ENCODE peak calls at places on chromosomes 11 and 22, in eight cellular contexts. One of them, this sample, is unnamed.

GRCh38 chr22:40462195-40462988 is 92.0 kb downstream of the SGSM3 start:
- DNase-seq in GM23338: no peak
- DNase-seq in HCT116: no peak
- DNase-seq in OCI-LY7: peak; percentile 53
- DNase-seq in hepatocyte: no peak
- DNase-seq in neural progenitor cell: no peak
- DNase-seq in MM.1S: no peak
- DNase-seq in PC-3: no peak
- DNase-seq in this sample: no peak

GRCh38 chr11:134513585-134514120 is 101.6 kb upstream of the B3GAT1 start:
- DNase-seq in MM.1S: no peak
- DNase-seq in neural progenitor cell: no peak
- DNase-seq in hepatocyte: no peak
- DNase-seq in GM23338: no peak
- DNase-seq in HCT116: no peak
- DNase-seq in OCI-LY7: no peak
- DNase-seq in PC-3: no peak
- DNase-seq in this sample: no peak

GRCh38 chr11:14812776-14813175 is 79.3 kb downstream of the CYP2R1 start:
- DNase-seq in GM23338: peak; percentile 53
- DNase-seq in neural progenitor cell: peak; percentile 43
- DNase-seq in HCT116: no peak
- DNase-seq in hepatocyte: no peak
- DNase-seq in PC-3: no peak
- DNase-seq in OCI-LY7: no peak
- DNase-seq in MM.1S: no peak
- DNase-seq in this sample: no peak

GRCh38 chr11:119716475-119717057 is 12.4 kb downstream of the NECTIN1 start:
- DNase-seq in HCT116: no peak
- DNase-seq in MM.1S: no peak
- DNase-seq in PC-3: no peak
- DNase-seq in hepatocyte: no peak
- DNase-seq in neural progenitor cell: no peak
- DNase-seq in OCI-LY7: no peak
- DNase-seq in GM23338: no peak
- DNase-seq in this sample: no peak

GRCh38 chr11:33543823-33544222 is 156.8 kb downstream of the C11orf91 start:
- DNase-seq in GM23338: no peak
- DNase-seq in HCT116: no peak
- DNase-seq in MM.1S: peak; percentile 3
- DNase-seq in PC-3: peak; percentile 25
- DNase-seq in neural progenitor cell: no peak
- DNase-seq in hepatocyte: no peak
- DNase-seq in OCI-LY7: no peak
- DNase-seq in this sample: peak; percentile 82

GRCh38 chr11:47104337-47104950 is 72.2 kb downstream of the ARFGAP2 start:
- DNase-seq in neural progenitor cell: peak; percentile 54
- DNase-seq in PC-3: no peak
- DNase-seq in MM.1S: no peak
- DNase-seq in hepatocyte: no peak
- DNase-seq in HCT116: no peak
- DNase-seq in GM23338: peak; percentile 75
- DNase-seq in OCI-LY7: peak; percentile 51
- DNase-seq in this sample: peak; percentile 56

GRCh38 chr11:86940122-86940777 is 14.9 kb downstream of the FZD4 start:
- DNase-seq in neural progenitor cell: no peak
- DNase-seq in PC-3: peak; percentile 76
- DNase-seq in HCT116: no peak
- DNase-seq in GM23338: peak; percentile 40
- DNase-seq in MM.1S: no peak
- DNase-seq in OCI-LY7: no peak
- DNase-seq in hepatocyte: peak; percentile 67
- DNase-seq in this sample: peak; percentile 92

GRCh38 chr11:21505070-21505469 is 687.8 kb upstream of the ANO5 start:
- DNase-seq in neural progenitor cell: no peak
- DNase-seq in PC-3: no peak
- DNase-seq in hepatocyte: no peak
- DNase-seq in MM.1S: no peak
- DNase-seq in GM23338: no peak
- DNase-seq in HCT116: no peak
- DNase-seq in OCI-LY7: no peak
- DNase-seq in this sample: no peak

GRCh38 chr11:75667268-75667830 is 1.5 kb downstream of the MAP6 start:
- DNase-seq in HCT116: no peak
- DNase-seq in neural progenitor cell: peak; percentile 64
- DNase-seq in GM23338: peak; percentile 67
- DNase-seq in hepatocyte: peak; percentile 57
- DNase-seq in PC-3: peak; percentile 41
- DNase-seq in MM.1S: no peak
- DNase-seq in OCI-LY7: no peak
- DNase-seq in this sample: peak; percentile 48

GRCh38 chr22:46830001-46830715 is 67.7 kb downstream of the TBC1D22A start:
- DNase-seq in HCT116: no peak
- DNase-seq in hepatocyte: peak; percentile 27
- DNase-seq in MM.1S: no peak
- DNase-seq in GM23338: no peak
- DNase-seq in OCI-LY7: no peak
- DNase-seq in PC-3: peak; percentile 84
- DNase-seq in neural progenitor cell: no peak
- DNase-seq in this sample: peak; percentile 86

GRCh38 chr11:75261902-75262361 is 21.4 kb downstream of the TPBGL start:
- DNase-seq in MM.1S: no peak
- DNase-seq in neural progenitor cell: peak; percentile 1
- DNase-seq in OCI-LY7: no peak
- DNase-seq in hepatocyte: no peak
- DNase-seq in GM23338: no peak
- DNase-seq in HCT116: no peak
- DNase-seq in PC-3: no peak
- DNase-seq in this sample: no peak

GRCh38 chr11:18106688-18107087 is 806 bp upstream of the SAAL1 start:
- DNase-seq in neural progenitor cell: no peak
- DNase-seq in GM23338: no peak
- DNase-seq in OCI-LY7: no peak
- DNase-seq in HCT116: no peak
- DNase-seq in PC-3: peak; percentile 70
- DNase-seq in MM.1S: no peak
- DNase-seq in hepatocyte: no peak
- DNase-seq in this sample: peak; percentile 31

GRCh38 chr11:124839051-124839971 is 25.9 kb upstream of the ROBO3 start:
- DNase-seq in HCT116: no peak
- DNase-seq in neural progenitor cell: peak; percentile 80
- DNase-seq in MM.1S: no peak
- DNase-seq in PC-3: no peak
- DNase-seq in OCI-LY7: no peak
- DNase-seq in GM23338: peak; percentile 59
- DNase-seq in hepatocyte: peak; percentile 23
- DNase-seq in this sample: peak; percentile 54

GRCh38 chr11:129998107-129998506 is 4.5 kb downstream of the PRDM10 start:
- DNase-seq in MM.1S: no peak
- DNase-seq in PC-3: no peak
- DNase-seq in OCI-LY7: no peak
- DNase-seq in neural progenitor cell: no peak
- DNase-seq in HCT116: no peak
- DNase-seq in GM23338: no peak
- DNase-seq in hepatocyte: no peak
- DNase-seq in this sample: no peak

GRCh38 chr11:120657306-120658070 is 145.9 kb downstream of the GRIK4 start:
- DNase-seq in neural progenitor cell: no peak
- DNase-seq in MM.1S: peak; percentile 19
- DNase-seq in HCT116: no peak
- DNase-seq in OCI-LY7: no peak
- DNase-seq in GM23338: no peak
- DNase-seq in PC-3: no peak
- DNase-seq in hepatocyte: no peak
- DNase-seq in this sample: no peak

GRCh38 chr11:10382518-10382917 is 72.5 kb upstream of the AMPD3 start:
- DNase-seq in GM23338: peak; percentile 80
- DNase-seq in neural progenitor cell: no peak
- DNase-seq in hepatocyte: no peak
- DNase-seq in PC-3: peak; percentile 47
- DNase-seq in HCT116: peak; percentile 63
- DNase-seq in OCI-LY7: peak; percentile 57
- DNase-seq in MM.1S: no peak
- DNase-seq in this sample: peak; percentile 63

GRCh38 chr11:11780843-11781242 is 60.9 kb upstream of the USP47 start:
- DNase-seq in MM.1S: no peak
- DNase-seq in HCT116: no peak
- DNase-seq in OCI-LY7: no peak
- DNase-seq in PC-3: peak; percentile 9
- DNase-seq in neural progenitor cell: no peak
- DNase-seq in hepatocyte: no peak
- DNase-seq in GM23338: no peak
- DNase-seq in this sample: no peak

GRCh38 chr22:42651134-42651533 is 1.9 kb upstream of the CYB5R3 start:
- DNase-seq in HCT116: no peak
- DNase-seq in GM23338: peak; percentile 32
- DNase-seq in PC-3: peak; percentile 50
- DNase-seq in neural progenitor cell: no peak
- DNase-seq in MM.1S: no peak
- DNase-seq in OCI-LY7: no peak
- DNase-seq in hepatocyte: no peak
- DNase-seq in this sample: peak; percentile 53

GRCh38 chr11:40187092-40187403 is 1272.4 kb downstream of the LRRC4C start:
- DNase-seq in neural progenitor cell: no peak
- DNase-seq in hepatocyte: no peak
- DNase-seq in OCI-LY7: no peak
- DNase-seq in MM.1S: no peak
- DNase-seq in HCT116: no peak
- DNase-seq in PC-3: no peak
- DNase-seq in GM23338: no peak
- DNase-seq in this sample: no peak

GRCh38 chr22:41302016-41302767 is 867 bp downstream of the ZC3H7B start:
- DNase-seq in GM23338: peak; percentile 64
- DNase-seq in PC-3: no peak
- DNase-seq in hepatocyte: peak; percentile 65
- DNase-seq in OCI-LY7: peak; percentile 33
- DNase-seq in neural progenitor cell: peak; percentile 73
- DNase-seq in HCT116: no peak
- DNase-seq in MM.1S: no peak
- DNase-seq in this sample: peak; percentile 41

GRCh38 chr22:22924369-22925145 is 36.9 kb downstream of the IGLL5 start:
- DNase-seq in GM23338: no peak
- DNase-seq in neural progenitor cell: no peak
- DNase-seq in OCI-LY7: no peak
- DNase-seq in hepatocyte: no peak
- DNase-seq in HCT116: no peak
- DNase-seq in MM.1S: no peak
- DNase-seq in PC-3: no peak
- DNase-seq in this sample: no peak

GRCh38 chr22:22923930-22924329 is 36.3 kb downstream of the IGLL5 start:
- DNase-seq in PC-3: no peak
- DNase-seq in neural progenitor cell: no peak
- DNase-seq in OCI-LY7: no peak
- DNase-seq in MM.1S: no peak
- DNase-seq in hepatocyte: peak; percentile 32
- DNase-seq in HCT116: no peak
- DNase-seq in GM23338: no peak
- DNase-seq in this sample: no peak

GRCh38 chr22:22922954-22923319 is 35.3 kb downstream of the IGLL5 start:
- DNase-seq in GM23338: no peak
- DNase-seq in MM.1S: no peak
- DNase-seq in PC-3: no peak
- DNase-seq in hepatocyte: no peak
- DNase-seq in OCI-LY7: no peak
- DNase-seq in HCT116: no peak
- DNase-seq in neural progenitor cell: no peak
- DNase-seq in this sample: no peak

GRCh38 chr22:22921575-22921974 is 34.0 kb downstream of the IGLL5 start:
- DNase-seq in HCT116: no peak
- DNase-seq in neural progenitor cell: no peak
- DNase-seq in MM.1S: no peak
- DNase-seq in PC-3: no peak
- DNase-seq in hepatocyte: no peak
- DNase-seq in GM23338: no peak
- DNase-seq in OCI-LY7: no peak
- DNase-seq in this sample: no peak

GRCh38 chr22:22923379-22923778 is 35.8 kb downstream of the IGLL5 start:
- DNase-seq in hepatocyte: no peak
- DNase-seq in OCI-LY7: no peak
- DNase-seq in PC-3: no peak
- DNase-seq in HCT116: no peak
- DNase-seq in MM.1S: no peak
- DNase-seq in neural progenitor cell: no peak
- DNase-seq in GM23338: no peak
- DNase-seq in this sample: no peak
- H3K4me1 ChIP-seq in hepatocyte: peaks cover 14% of the 10 kb centered on the region
- H3K4me1 ChIP-seq in OCI-LY7: peaks cover 50% of the 10 kb centered on the region
- H3K4me1 ChIP-seq in PC-3: peaks cover 13% of the 10 kb centered on the region
- H3K4me1 ChIP-seq in HCT116: peaks cover 2% of the 10 kb centered on the region
- H3K4me1 ChIP-seq in MM.1S: peaks cover 31% of the 10 kb centered on the region
- H3K4me1 ChIP-seq in neural progenitor cell: peaks cover 3% of the 10 kb centered on the region
- H3K4me1 ChIP-seq in GM23338: peaks cover 6% of the 10 kb centered on the region
- H3K4me1 ChIP-seq in this sample: peaks cover 3% of the 10 kb centered on the region

DNA sequence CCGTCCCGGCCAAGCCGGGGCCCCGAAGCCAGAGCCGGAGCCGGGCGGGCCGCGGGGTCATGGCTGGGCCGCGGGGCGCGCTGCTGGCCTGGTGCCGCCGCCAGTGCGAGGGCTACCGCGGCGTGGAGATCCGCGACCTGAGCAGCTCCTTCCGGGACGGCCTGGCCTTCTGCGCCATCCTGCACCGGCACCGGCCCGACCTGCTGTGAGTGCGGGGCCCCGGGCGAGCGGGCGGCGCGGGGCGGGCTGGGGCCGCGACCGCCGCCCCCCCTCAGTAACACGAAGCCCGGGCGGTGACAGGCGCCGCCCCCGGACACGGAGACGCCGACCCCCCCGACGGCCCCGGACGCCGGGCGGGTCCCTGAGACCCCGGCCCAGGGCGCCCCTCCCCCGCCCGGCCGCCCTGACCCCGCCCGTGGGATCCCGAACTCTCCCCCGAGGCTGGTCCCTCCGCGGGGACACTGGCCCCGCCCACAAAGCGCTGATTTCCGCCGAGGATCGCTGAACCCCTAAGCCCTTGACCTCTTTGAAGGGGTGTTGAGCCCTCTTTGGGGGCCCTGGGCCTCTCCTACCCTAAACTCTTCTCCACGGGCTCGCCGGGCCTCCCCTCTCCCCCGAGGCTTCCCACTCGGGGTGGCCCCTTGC is 389 bp downstream of the MICALL1 start:
- DNase-seq in hepatocyte: no peak
- DNase-seq in neural progenitor cell: peak; percentile 55
- DNase-seq in HCT116: no peak
- DNase-seq in OCI-LY7: peak; percentile 35
- DNase-seq in GM23338: peak; percentile 67
- DNase-seq in PC-3: no peak
- DNase-seq in MM.1S: peak; percentile 38
- DNase-seq in this sample: peak; percentile 49
- TF ChIP-seq EZH2phosphoT487 in hepatocyte: no peak
- TF ChIP-seq EZH2phosphoT487 in neural progenitor cell: no peak
- TF ChIP-seq EZH2phosphoT487 in HCT116: no peak
- TF ChIP-seq EZH2phosphoT487 in OCI-LY7: no peak
- TF ChIP-seq EZH2phosphoT487 in GM23338: no peak
- TF ChIP-seq EZH2phosphoT487 in PC-3: no peak
- TF ChIP-seq EZH2phosphoT487 in MM.1S: no peak
- TF ChIP-seq EZH2phosphoT487 in this sample: no peak

GRCh38 chr11:16891964-16892363 is 122.2 kb downstream of the PLEKHA7 start:
- DNase-seq in neural progenitor cell: no peak
- DNase-seq in hepatocyte: no peak
- DNase-seq in PC-3: peak; percentile 51
- DNase-seq in HCT116: no peak
- DNase-seq in GM23338: no peak
- DNase-seq in OCI-LY7: no peak
- DNase-seq in MM.1S: no peak
- DNase-seq in this sample: peak; percentile 28
- H2AFZ ChIP-seq in neural progenitor cell: no peak overlapping the region
- H2AFZ ChIP-seq in hepatocyte: no peak overlapping the region
- H2AFZ ChIP-seq in PC-3: no peak overlapping the region
- H2AFZ ChIP-seq in HCT116: no peak overlapping the region
- H2AFZ ChIP-seq in GM23338: no peak overlapping the region
- H2AFZ ChIP-seq in OCI-LY7: no peak overlapping the region
- H2AFZ ChIP-seq in MM.1S: no peak overlapping the region
- H2AFZ ChIP-seq in this sample: no peak overlapping the region

GRCh38 chr11:78878631-78879030 is 304.0 kb upstream of the NARS2 start:
- DNase-seq in hepatocyte: no peak
- DNase-seq in HCT116: no peak
- DNase-seq in MM.1S: no peak
- DNase-seq in neural progenitor cell: no peak
- DNase-seq in PC-3: no peak
- DNase-seq in OCI-LY7: no peak
- DNase-seq in GM23338: no peak
- DNase-seq in this sample: no peak
- H3K4me1 ChIP-seq in hepatocyte: no peaks in the 10 kb centered on the region
- H3K4me1 ChIP-seq in HCT116: no peaks in the 10 kb centered on the region
- H3K4me1 ChIP-seq in MM.1S: peaks cover 6% of the 10 kb centered on the region
- H3K4me1 ChIP-seq in neural progenitor cell: no peaks in the 10 kb centered on the region
- H3K4me1 ChIP-seq in PC-3: no peaks in the 10 kb centered on the region
- H3K4me1 ChIP-seq in OCI-LY7: no peaks in the 10 kb centered on the region
- H3K4me1 ChIP-seq in GM23338: no peaks in the 10 kb centered on the region
- H3K4me1 ChIP-seq in this sample: no peaks in the 10 kb centered on the region